ENCODE peak calls at places on chromosome 7, in four cellular contexts. One of them, this sample, is unnamed.

GRCh38 chr7:1721047-1721687 is 51.1 kb downstream of the ELFN1 start:
- DNase-seq in astrocyte of the spinal cord: no peak
- DNase-seq in progenitor cell of endocrine pancreas: no peak
- DNase-seq in MCF 10A: peak
- DNase-seq in this sample: no peak

GRCh38 chr7:1087952-1088920 is at the start of gene GPER1:
- DNase-seq in astrocyte of the spinal cord: peak
- DNase-seq in progenitor cell of endocrine pancreas: no peak
- DNase-seq in MCF 10A: peak
- DNase-seq in this sample: no peak

GRCh38 chr7:106966121-106966520 is 78.4 kb upstream of the PRKAR2B start:
- DNase-seq in progenitor cell of endocrine pancreas: no peak
- DNase-seq in MCF 10A: no peak
- DNase-seq in astrocyte of the spinal cord: no peak
- DNase-seq in this sample: no peak

GRCh38 chr7:79823246-79823951 is 311.2 kb upstream of the GNAI1 start:
- DNase-seq in astrocyte of the spinal cord: no peak
- DNase-seq in progenitor cell of endocrine pancreas: no peak
- DNase-seq in MCF 10A: no peak
- DNase-seq in this sample: no peak

GRCh38 chr7:148916186-148916585 is 32.1 kb upstream of the EZH2 start:
- DNase-seq in progenitor cell of endocrine pancreas: no peak
- DNase-seq in astrocyte of the spinal cord: peak
- DNase-seq in MCF 10A: no peak
- DNase-seq in this sample: no peak

GRCh38 chr7:124459101-124460052 is 306.2 kb downstream of the GPR37 start:
- DNase-seq in progenitor cell of endocrine pancreas: no peak
- DNase-seq in MCF 10A: peak
- DNase-seq in astrocyte of the spinal cord: peak
- DNase-seq in this sample: no peak

GRCh38 chr7:42151309-42151708 is 85.7 kb downstream of the GLI3 start:
- DNase-seq in MCF 10A: no peak
- DNase-seq in astrocyte of the spinal cord: peak
- DNase-seq in progenitor cell of endocrine pancreas: no peak
- DNase-seq in this sample: no peak

GRCh38 chr7:35430547-35431153 is 176.8 kb upstream of the TBX20 start:
- DNase-seq in astrocyte of the spinal cord: no peak
- DNase-seq in progenitor cell of endocrine pancreas: no peak
- DNase-seq in MCF 10A: peak
- DNase-seq in this sample: no peak

GRCh38 chr7:141788296-141788695 is 1.7 kb upstream of the TAS2R5 start:
- DNase-seq in MCF 10A: no peak
- DNase-seq in astrocyte of the spinal cord: no peak
- DNase-seq in progenitor cell of endocrine pancreas: no peak
- DNase-seq in this sample: no peak

GRCh38 chr7:149041350-149041749 is 13.0 kb upstream of the PDIA4 start:
- DNase-seq in astrocyte of the spinal cord: no peak
- DNase-seq in progenitor cell of endocrine pancreas: no peak
- DNase-seq in MCF 10A: no peak
- DNase-seq in this sample: no peak

GRCh38 chr7:18458830-18459229 is 36.7 kb upstream of the HDAC9 start:
- DNase-seq in astrocyte of the spinal cord: peak
- DNase-seq in MCF 10A: peak
- DNase-seq in progenitor cell of endocrine pancreas: no peak
- DNase-seq in this sample: no peak

GRCh38 chr7:141593134-141593533 is 41.9 kb downstream of the AGK start:
- DNase-seq in astrocyte of the spinal cord: peak
- DNase-seq in MCF 10A: no peak
- DNase-seq in progenitor cell of endocrine pancreas: no peak
- DNase-seq in this sample: no peak

GRCh38 chr7:127891854-127892438 is 139.3 kb downstream of the LRRC4 start:
- DNase-seq in MCF 10A: no peak
- DNase-seq in astrocyte of the spinal cord: no peak
- DNase-seq in progenitor cell of endocrine pancreas: no peak
- DNase-seq in this sample: no peak

GRCh38 chr7:50766106-50766505 is 16.6 kb downstream of the GRB10 start:
- DNase-seq in astrocyte of the spinal cord: no peak
- DNase-seq in progenitor cell of endocrine pancreas: no peak
- DNase-seq in MCF 10A: no peak
- DNase-seq in this sample: no peak

GRCh38 chr7:47581442-47581820 is 480 bp downstream of the TNS3 start:
- DNase-seq in progenitor cell of endocrine pancreas: peak
- DNase-seq in MCF 10A: no peak
- DNase-seq in astrocyte of the spinal cord: no peak
- DNase-seq in this sample: no peak

GRCh38 chr7:80078882-80079281 is 55.7 kb upstream of the GNAI1 start:
- DNase-seq in progenitor cell of endocrine pancreas: no peak
- DNase-seq in MCF 10A: no peak
- DNase-seq in astrocyte of the spinal cord: no peak
- DNase-seq in this sample: no peak

GRCh38 chr7:44764665-44765578 is 16.3 kb downstream of the ZMIZ2 start:
- DNase-seq in astrocyte of the spinal cord: no peak
- DNase-seq in progenitor cell of endocrine pancreas: no peak
- DNase-seq in MCF 10A: no peak
- DNase-seq in this sample: peak

GRCh38 chr7:98079891-98080653 is 26.6 kb upstream of the LMTK2 start:
- DNase-seq in astrocyte of the spinal cord: no peak
- DNase-seq in MCF 10A: no peak
- DNase-seq in progenitor cell of endocrine pancreas: no peak
- DNase-seq in this sample: no peak

GRCh38 chr7:112481833-112482669 is 1.3 kb downstream of the LSMEM1 start:
- DNase-seq in astrocyte of the spinal cord: peak
- DNase-seq in MCF 10A: peak
- DNase-seq in progenitor cell of endocrine pancreas: no peak
- DNase-seq in this sample: no peak

GRCh38 chr7:77415822-77416620 is at the start of gene GSAP:
- DNase-seq in MCF 10A: peak
- DNase-seq in astrocyte of the spinal cord: no peak
- DNase-seq in progenitor cell of endocrine pancreas: peak
- DNase-seq in this sample: peak

GRCh38 chr7:2717293-2717904 is 29.4 kb downstream of the AMZ1 start:
- DNase-seq in MCF 10A: no peak
- DNase-seq in progenitor cell of endocrine pancreas: no peak
- DNase-seq in astrocyte of the spinal cord: peak
- DNase-seq in this sample: peak

GRCh38 chr7:135710417-135711138 is 17.4 kb downstream of the SLC13A4 start:
- DNase-seq in astrocyte of the spinal cord: no peak
- DNase-seq in progenitor cell of endocrine pancreas: no peak
- DNase-seq in MCF 10A: peak
- DNase-seq in this sample: peak

GRCh38 chr7:151764056-151764920 is 112.6 kb downstream of the PRKAG2 start:
- DNase-seq in progenitor cell of endocrine pancreas: no peak
- DNase-seq in astrocyte of the spinal cord: no peak
- DNase-seq in MCF 10A: no peak
- DNase-seq in this sample: no peak

GRCh38 chr7:151763420-151763984 is 113.4 kb downstream of the PRKAG2 start:
- DNase-seq in MCF 10A: no peak
- DNase-seq in astrocyte of the spinal cord: no peak
- DNase-seq in progenitor cell of endocrine pancreas: no peak
- DNase-seq in this sample: no peak

GRCh38 chr7:151762501-151763245 is 114.2 kb downstream of the PRKAG2 start:
- DNase-seq in MCF 10A: no peak
- DNase-seq in progenitor cell of endocrine pancreas: no peak
- DNase-seq in astrocyte of the spinal cord: no peak
- DNase-seq in this sample: no peak

GRCh38 chr7:151761256-151761655 is 115.7 kb downstream of the PRKAG2 start:
- DNase-seq in astrocyte of the spinal cord: no peak
- DNase-seq in progenitor cell of endocrine pancreas: no peak
- DNase-seq in MCF 10A: peak
- DNase-seq in this sample: no peak

GRCh38 chr7:151761957-151762356 is 115.0 kb downstream of the PRKAG2 start:
- DNase-seq in astrocyte of the spinal cord: no peak
- DNase-seq in MCF 10A: no peak
- DNase-seq in progenitor cell of endocrine pancreas: no peak
- DNase-seq in this sample: no peak
- TF ChIP-seq CTCF in astrocyte of the spinal cord: no peak
- TF ChIP-seq CTCF in MCF 10A: no peak
- TF ChIP-seq CTCF in progenitor cell of endocrine pancreas: no peak
- TF ChIP-seq CTCF in this sample: no peak

GRCh38 chr7:55086413-55087201 is 67.8 kb downstream of the EGFR start:
- DNase-seq in astrocyte of the spinal cord: peak
- DNase-seq in MCF 10A: peak
- DNase-seq in progenitor cell of endocrine pancreas: no peak
- DNase-seq in this sample: peak
- TF ChIP-seq CTCF in astrocyte of the spinal cord: no peak
- TF ChIP-seq CTCF in MCF 10A: no peak
- TF ChIP-seq CTCF in progenitor cell of endocrine pancreas: no peak
- TF ChIP-seq CTCF in this sample: no peak

GRCh38 chr7:130141858-130142653 is 63.1 kb downstream of the TMEM209 start:
- DNase-seq in progenitor cell of endocrine pancreas: no peak
- DNase-seq in MCF 10A: no peak
- DNase-seq in astrocyte of the spinal cord: no peak
- DNase-seq in this sample: no peak

GRCh38 chr7:130143334-130143732 is 61.9 kb downstream of the TMEM209 start:
- DNase-seq in astrocyte of the spinal cord: no peak
- DNase-seq in progenitor cell of endocrine pancreas: no peak
- DNase-seq in MCF 10A: no peak
- DNase-seq in this sample: no peak

GRCh38 chr7:130141161-130141857 is 63.9 kb downstream of the TMEM209 start:
- DNase-seq in MCF 10A: no peak
- DNase-seq in progenitor cell of endocrine pancreas: peak
- DNase-seq in astrocyte of the spinal cord: peak
- DNase-seq in this sample: peak

GRCh38 chr7:130143986-130144618 is 61.1 kb downstream of the TMEM209 start:
- DNase-seq in progenitor cell of endocrine pancreas: no peak
- DNase-seq in MCF 10A: no peak
- DNase-seq in astrocyte of the spinal cord: no peak
- DNase-seq in this sample: no peak

GRCh38 chr7:130142654-130143333 is 62.4 kb downstream of the TMEM209 start:
- DNase-seq in MCF 10A: no peak
- DNase-seq in progenitor cell of endocrine pancreas: no peak
- DNase-seq in astrocyte of the spinal cord: no peak
- DNase-seq in this sample: no peak
- TF ChIP-seq CTCF in MCF 10A: no peak
- TF ChIP-seq CTCF in progenitor cell of endocrine pancreas: no peak
- TF ChIP-seq CTCF in astrocyte of the spinal cord: no peak
- TF ChIP-seq CTCF in this sample: no peak

GRCh38 chr7:27727058-27727457 is 12.9 kb upstream of the TAX1BP1 start:
- DNase-seq in astrocyte of the spinal cord: no peak
- DNase-seq in MCF 10A: no peak
- DNase-seq in progenitor cell of endocrine pancreas: no peak
- DNase-seq in this sample: no peak

DNA sequence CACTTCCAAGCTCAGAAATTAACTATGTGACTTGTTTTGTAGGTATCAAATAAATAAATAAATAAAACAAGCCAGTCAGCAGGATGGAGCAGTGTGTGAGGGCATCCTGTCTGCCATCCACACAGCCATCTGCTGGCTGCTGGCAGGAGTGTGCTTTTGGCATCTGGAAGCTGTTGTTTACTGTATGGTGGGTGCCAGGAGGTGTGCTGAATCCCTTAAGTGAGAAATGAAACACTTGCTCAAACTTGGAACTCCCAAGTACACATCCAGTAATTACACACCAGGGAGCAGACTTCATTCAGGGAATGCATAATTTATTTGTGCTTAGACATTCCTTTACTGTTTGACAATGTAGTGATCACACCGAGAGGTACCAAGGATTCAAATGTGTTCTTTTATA is 16.9 kb upstream of the TAX1BP1 start:
- DNase-seq in progenitor cell of endocrine pancreas: no peak
- DNase-seq in astrocyte of the spinal cord: peak
- DNase-seq in MCF 10A: peak
- DNase-seq in this sample: no peak
- TF ChIP-seq CTCF in progenitor cell of endocrine pancreas: no peak
- TF ChIP-seq CTCF in astrocyte of the spinal cord: peak
- TF ChIP-seq CTCF in MCF 10A: peak
- TF ChIP-seq CTCF in this sample: no peak

DNA sequence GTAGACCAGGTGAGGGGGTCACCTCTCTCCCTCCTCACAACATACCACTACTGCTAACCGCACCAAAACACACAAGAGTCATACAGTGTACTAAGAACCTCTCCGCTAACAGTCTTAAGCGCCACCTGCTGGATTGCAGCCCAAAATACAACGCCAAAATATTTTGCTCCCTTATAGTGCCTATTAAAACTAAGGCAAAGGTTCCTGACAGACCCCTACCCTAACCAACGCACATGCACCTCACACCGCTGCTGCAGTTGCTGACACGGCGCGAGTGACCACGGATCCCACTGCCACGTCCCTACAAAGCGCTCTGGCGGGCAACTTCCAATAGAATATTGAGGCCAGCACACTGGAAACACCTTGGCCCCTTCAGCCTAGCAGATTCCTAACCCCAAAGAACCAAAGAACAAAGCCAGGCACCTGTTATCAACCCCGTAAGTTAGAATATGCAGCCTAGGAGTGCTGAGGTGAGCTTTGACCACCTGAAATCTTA is 563.6 kb upstream of the SEMA3D start:
- DNase-seq in MCF 10A: peak
- DNase-seq in astrocyte of the spinal cord: peak
- DNase-seq in progenitor cell of endocrine pancreas: no peak
- DNase-seq in this sample: peak
- TF ChIP-seq CTCF in MCF 10A: peak
- TF ChIP-seq CTCF in astrocyte of the spinal cord: peak
- TF ChIP-seq CTCF in progenitor cell of endocrine pancreas: peak
- TF ChIP-seq CTCF in this sample: peak

GRCh38 chr7:65390588-65390987 is 16.9 kb downstream of the ZNF92 start:
- DNase-seq in astrocyte of the spinal cord: no peak
- DNase-seq in MCF 10A: no peak
- DNase-seq in progenitor cell of endocrine pancreas: no peak
- DNase-seq in this sample: peak
- TF ChIP-seq CTCF in astrocyte of the spinal cord: no peak
- TF ChIP-seq CTCF in MCF 10A: no peak
- TF ChIP-seq CTCF in progenitor cell of endocrine pancreas: no peak
- TF ChIP-seq CTCF in this sample: no peak

GRCh38 chr7:5349437-5350173 is 66.9 kb downstream of the SLC29A4 start:
- DNase-seq in MCF 10A: no peak
- DNase-seq in progenitor cell of endocrine pancreas: no peak
- DNase-seq in astrocyte of the spinal cord: no peak
- DNase-seq in this sample: no peak

GRCh38 chr7:5350174-5350463 is 67.4 kb downstream of the SLC29A4 start:
- DNase-seq in astrocyte of the spinal cord: no peak
- DNase-seq in MCF 10A: no peak
- DNase-seq in progenitor cell of endocrine pancreas: no peak
- DNase-seq in this sample: no peak

GRCh38 chr7:5350600-5351385 is 68.0 kb downstream of the SLC29A4 start:
- DNase-seq in progenitor cell of endocrine pancreas: no peak
- DNase-seq in MCF 10A: no peak
- DNase-seq in astrocyte of the spinal cord: no peak
- DNase-seq in this sample: no peak

GRCh38 chr7:5349005-5349380 is 66.2 kb downstream of the SLC29A4 start:
- DNase-seq in MCF 10A: no peak
- DNase-seq in astrocyte of the spinal cord: no peak
- DNase-seq in progenitor cell of endocrine pancreas: no peak
- DNase-seq in this sample: no peak

GRCh38 chr7:5348134-5349004 is 65.6 kb downstream of the SLC29A4 start:
- DNase-seq in MCF 10A: no peak
- DNase-seq in progenitor cell of endocrine pancreas: no peak
- DNase-seq in astrocyte of the spinal cord: no peak
- DNase-seq in this sample: no peak
- TF ChIP-seq CTCF in MCF 10A: no peak
- TF ChIP-seq CTCF in progenitor cell of endocrine pancreas: no peak
- TF ChIP-seq CTCF in astrocyte of the spinal cord: no peak
- TF ChIP-seq CTCF in this sample: no peak

This sample was measured in GM13977.